ENCODE peak calls at places on chromosomes 3 and 15, in nine cellular contexts. One of them, this sample, is unnamed.

GRCh38 chr15:68220489-68220888 is 9.0 kb downstream of the CLN6 start:
- DNase-seq in neuronal stem cell: no peak
- DNase-seq in activated T-cell treated with anti-CD3 and anti-CD28 coated beads, Interleukin-2, amount 50 U/mL, for 72 hours: no peak
- DNase-seq in NCI-H2029: no peak
- DNase-seq in HT1080: no peak
- DNase-seq in heart left ventricle: no peak
- DNase-seq in NAMALWA: no peak
- DNase-seq in CMK: no peak
- DNase-seq in H54: no peak
- DNase-seq in this sample: no peak

GRCh38 chr15:55742927-55743614 is at the start of gene PRTG:
- DNase-seq in neuronal stem cell: peak
- DNase-seq in activated T-cell treated with anti-CD3 and anti-CD28 coated beads, Interleukin-2, amount 50 U/mL, for 72 hours: no peak
- DNase-seq in NCI-H2029: no peak
- DNase-seq in HT1080: peak
- DNase-seq in heart left ventricle: peak
- DNase-seq in NAMALWA: no peak
- DNase-seq in CMK: no peak
- DNase-seq in H54: peak
- DNase-seq in this sample: peak

GRCh38 chr3:101384426-101384825 is 64.1 kb upstream of the IMPG2 start:
- DNase-seq in neuronal stem cell: no peak
- DNase-seq in activated T-cell treated with anti-CD3 and anti-CD28 coated beads, Interleukin-2, amount 50 U/mL, for 72 hours: no peak
- DNase-seq in NCI-H2029: no peak
- DNase-seq in HT1080: no peak
- DNase-seq in heart left ventricle: no peak
- DNase-seq in NAMALWA: no peak
- DNase-seq in CMK: no peak
- DNase-seq in H54: no peak
- DNase-seq in this sample: no peak

GRCh38 chr3:122800838-122801237 is 6.0 kb downstream of the SLC49A4 start:
- DNase-seq in neuronal stem cell: no peak
- DNase-seq in activated T-cell treated with anti-CD3 and anti-CD28 coated beads, Interleukin-2, amount 50 U/mL, for 72 hours: no peak
- DNase-seq in NCI-H2029: no peak
- DNase-seq in HT1080: no peak
- DNase-seq in heart left ventricle: no peak
- DNase-seq in NAMALWA: no peak
- DNase-seq in CMK: no peak
- DNase-seq in H54: no peak
- DNase-seq in this sample: no peak

GRCh38 chr3:65130782-65131181 is 443.0 kb upstream of the ADAMTS9 start:
- DNase-seq in neuronal stem cell: no peak
- DNase-seq in activated T-cell treated with anti-CD3 and anti-CD28 coated beads, Interleukin-2, amount 50 U/mL, for 72 hours: no peak
- DNase-seq in NCI-H2029: no peak
- DNase-seq in HT1080: peak
- DNase-seq in heart left ventricle: no peak
- DNase-seq in NAMALWA: no peak
- DNase-seq in CMK: no peak
- DNase-seq in H54: no peak
- DNase-seq in this sample: no peak

GRCh38 chr3:29436612-29437313 is 155.9 kb downstream of the RBMS3 start:
- DNase-seq in neuronal stem cell: no peak
- DNase-seq in activated T-cell treated with anti-CD3 and anti-CD28 coated beads, Interleukin-2, amount 50 U/mL, for 72 hours: no peak
- DNase-seq in NCI-H2029: no peak
- DNase-seq in HT1080: no peak
- DNase-seq in heart left ventricle: no peak
- DNase-seq in NAMALWA: no peak
- DNase-seq in CMK: no peak
- DNase-seq in H54: no peak
- DNase-seq in this sample: no peak

GRCh38 chr3:71160800-71161546 is 422.6 kb downstream of the FOXP1 start:
- DNase-seq in neuronal stem cell: no peak
- DNase-seq in activated T-cell treated with anti-CD3 and anti-CD28 coated beads, Interleukin-2, amount 50 U/mL, for 72 hours: no peak
- DNase-seq in NCI-H2029: no peak
- DNase-seq in HT1080: peak
- DNase-seq in heart left ventricle: no peak
- DNase-seq in NAMALWA: no peak
- DNase-seq in CMK: no peak
- DNase-seq in H54: no peak
- DNase-seq in this sample: no peak

GRCh38 chr3:194089357-194090177 is 46.4 kb upstream of the HES1 start:
- DNase-seq in neuronal stem cell: peak
- DNase-seq in activated T-cell treated with anti-CD3 and anti-CD28 coated beads, Interleukin-2, amount 50 U/mL, for 72 hours: peak
- DNase-seq in NCI-H2029: no peak
- DNase-seq in HT1080: peak
- DNase-seq in heart left ventricle: peak
- DNase-seq in NAMALWA: no peak
- DNase-seq in CMK: no peak
- DNase-seq in H54: peak
- DNase-seq in this sample: peak

GRCh38 chr3:185087419-185087818 is 65.4 kb downstream of the C3orf70 start:
- DNase-seq in neuronal stem cell: no peak
- DNase-seq in activated T-cell treated with anti-CD3 and anti-CD28 coated beads, Interleukin-2, amount 50 U/mL, for 72 hours: no peak
- DNase-seq in NCI-H2029: no peak
- DNase-seq in HT1080: no peak
- DNase-seq in heart left ventricle: no peak
- DNase-seq in NAMALWA: no peak
- DNase-seq in CMK: no peak
- DNase-seq in H54: no peak
- DNase-seq in this sample: no peak

GRCh38 chr3:27504749-27505148 is 20.6 kb upstream of the SLC4A7 start:
- DNase-seq in neuronal stem cell: no peak
- DNase-seq in activated T-cell treated with anti-CD3 and anti-CD28 coated beads, Interleukin-2, amount 50 U/mL, for 72 hours: no peak
- DNase-seq in NCI-H2029: no peak
- DNase-seq in HT1080: no peak
- DNase-seq in heart left ventricle: no peak
- DNase-seq in NAMALWA: no peak
- DNase-seq in CMK: no peak
- DNase-seq in H54: no peak
- DNase-seq in this sample: no peak

GRCh38 chr3:88093266-88093665 is 34.2 kb downstream of the ZNF654 start:
- DNase-seq in neuronal stem cell: no peak
- DNase-seq in activated T-cell treated with anti-CD3 and anti-CD28 coated beads, Interleukin-2, amount 50 U/mL, for 72 hours: no peak
- DNase-seq in NCI-H2029: no peak
- DNase-seq in HT1080: no peak
- DNase-seq in heart left ventricle: no peak
- DNase-seq in NAMALWA: no peak
- DNase-seq in CMK: no peak
- DNase-seq in H54: no peak
- DNase-seq in this sample: no peak

GRCh38 chr3:66904336-66904735 is 93.8 kb upstream of the KBTBD8 start:
- DNase-seq in neuronal stem cell: no peak
- DNase-seq in activated T-cell treated with anti-CD3 and anti-CD28 coated beads, Interleukin-2, amount 50 U/mL, for 72 hours: no peak
- DNase-seq in NCI-H2029: no peak
- DNase-seq in HT1080: no peak
- DNase-seq in heart left ventricle: no peak
- DNase-seq in NAMALWA: no peak
- DNase-seq in CMK: no peak
- DNase-seq in H54: no peak
- DNase-seq in this sample: no peak

GRCh38 chr3:40255532-40255931 is 54.0 kb upstream of the EIF1B start:
- DNase-seq in neuronal stem cell: no peak
- DNase-seq in activated T-cell treated with anti-CD3 and anti-CD28 coated beads, Interleukin-2, amount 50 U/mL, for 72 hours: no peak
- DNase-seq in NCI-H2029: no peak
- DNase-seq in HT1080: no peak
- DNase-seq in heart left ventricle: no peak
- DNase-seq in NAMALWA: no peak
- DNase-seq in CMK: no peak
- DNase-seq in H54: no peak
- DNase-seq in this sample: no peak

GRCh38 chr3:96813820-96814580 is 394 bp upstream of the EPHA6 start:
- DNase-seq in neuronal stem cell: peak
- DNase-seq in activated T-cell treated with anti-CD3 and anti-CD28 coated beads, Interleukin-2, amount 50 U/mL, for 72 hours: peak
- DNase-seq in NCI-H2029: peak
- DNase-seq in HT1080: peak
- DNase-seq in heart left ventricle: peak
- DNase-seq in NAMALWA: no peak
- DNase-seq in CMK: no peak
- DNase-seq in H54: no peak
- DNase-seq in this sample: peak

GRCh38 chr3:28326458-28326926 is 22.0 kb upstream of the ZCWPW2 start:
- DNase-seq in neuronal stem cell: no peak
- DNase-seq in activated T-cell treated with anti-CD3 and anti-CD28 coated beads, Interleukin-2, amount 50 U/mL, for 72 hours: peak
- DNase-seq in NCI-H2029: no peak
- DNase-seq in HT1080: no peak
- DNase-seq in heart left ventricle: no peak
- DNase-seq in NAMALWA: no peak
- DNase-seq in CMK: no peak
- DNase-seq in H54: no peak
- DNase-seq in this sample: no peak

GRCh38 chr3:5264093-5264610 is 76.6 kb downstream of the EDEM1 start:
- DNase-seq in neuronal stem cell: no peak
- DNase-seq in activated T-cell treated with anti-CD3 and anti-CD28 coated beads, Interleukin-2, amount 50 U/mL, for 72 hours: no peak
- DNase-seq in NCI-H2029: no peak
- DNase-seq in HT1080: no peak
- DNase-seq in heart left ventricle: no peak
- DNase-seq in NAMALWA: no peak
- DNase-seq in CMK: no peak
- DNase-seq in H54: no peak
- DNase-seq in this sample: no peak

GRCh38 chr3:174710622-174711021 is 148.5 kb upstream of the NAALADL2 start:
- DNase-seq in neuronal stem cell: no peak
- DNase-seq in activated T-cell treated with anti-CD3 and anti-CD28 coated beads, Interleukin-2, amount 50 U/mL, for 72 hours: no peak
- DNase-seq in NCI-H2029: no peak
- DNase-seq in HT1080: peak
- DNase-seq in heart left ventricle: no peak
- DNase-seq in NAMALWA: no peak
- DNase-seq in CMK: no peak
- DNase-seq in H54: no peak
- DNase-seq in this sample: peak

This sample was measured in H4.